ENCODE peak calls at places on chromosomes 12 and 14, in eight cellular contexts. A, Z, B, L, Y, R, G and T are unnamed samples.

GRCh38 chr14:26984318-26985177 is 386.7 kb upstream of the NOVA1 start:
- DNase-seq in Y (no peak), G (peak; percentile 15), R (no peak), L (peak; percentile 82), Z (peak; percentile 33), B (no peak), A (peak; percentile 80), T (peak; percentile 73)

GRCh38 chr12:109098671-109099070 is 1.3 kb downstream of the UNG start:
- DNase-seq in Z (no peak), G (no peak), Y (no peak), A (peak; percentile 25), R (no peak), L (peak; percentile 35), B (no peak), T (no peak)

GRCh38 chr14:23916446-23916845 is 37.1 kb upstream of the DHRS4 start:
- DNase-seq in G (no peak), L (no peak), Y (no peak), R (no peak), A (no peak), B (no peak), Z (no peak), T (no peak)

GRCh38 chr12:56081393-56082347 is 1.7 kb downstream of the ERBB3 start:
- DNase-seq in A (no peak), G (no peak), Y (no peak), R (no peak), L (no peak), B (no peak), Z (no peak), T (no peak)

GRCh38 chr12:468671-469389 is 9.1 kb downstream of the B4GALNT3 start:
- DNase-seq in A (no peak), R (no peak), Z (no peak), L (no peak), Y (no peak), G (no peak), B (no peak), T (no peak)

GRCh38 chr12:52010152-52010622 is 3.4 kb downstream of the TAMALIN start:
- DNase-seq in Z (no peak), L (peak; percentile 91), R (no peak), G (peak; percentile 56), Y (peak; percentile 88), A (peak; percentile 81), B (no peak), T (peak; percentile 88)

GRCh38 chr12:115871714-115872113 is 405.8 kb downstream of the MED13L start:
- DNase-seq in A (peak; percentile 24), Y (no peak), Z (peak; percentile 25), B (no peak), R (no peak), G (no peak), L (peak; percentile 44), T (peak; percentile 5)

GRCh38 chr12:58727526-58727925 is 192.8 kb downstream of the LRIG3 start:
- DNase-seq in B (no peak), Z (no peak), G (no peak), L (peak; percentile 53), R (no peak), Y (no peak), A (peak; percentile 36), T (no peak)

GRCh38 chr14:75631453-75631831 is 29.2 kb downstream of the ERG28 start:
- DNase-seq in A (no peak), R (no peak), Y (no peak), B (no peak), G (no peak), Z (no peak), L (peak; percentile 36), T (no peak)

GRCh38 chr12:65532744-65533143 is 254.3 kb downstream of the MSRB3 start:
- DNase-seq in B (peak; percentile 86), L (peak; percentile 47), Z (no peak), G (no peak), Y (no peak), A (peak; percentile 93), R (no peak), T (peak; percentile 94)

GRCh38 chr12:20444595-20445170 is 76.3 kb downstream of the PDE3A start:
- DNase-seq in L (no peak), R (no peak), Z (no peak), G (no peak), Y (no peak), B (no peak), A (no peak), T (no peak)

GRCh38 chr12:17344649-17345048 is 738.7 kb upstream of the LMO3 start:
- DNase-seq in R (no peak), Z (no peak), L (no peak), B (no peak), A (no peak), G (no peak), Y (no peak), T (no peak)

GRCh38 chr14:100092832-100093231 is 27.6 kb downstream of the EVL start:
- DNase-seq in L (no peak), Z (no peak), G (no peak), Y (no peak), A (no peak), R (no peak), B (no peak), T (no peak)

GRCh38 chr12:125492354-125493270 is 427.4 kb downstream of the AACS start:
- DNase-seq in Y (no peak), A (no peak), Z (no peak), G (no peak), R (no peak), L (no peak), B (no peak), T (no peak)

GRCh38 chr14:74469548-74470518 is 23.3 kb downstream of the NPC2 start:
- DNase-seq in Z (no peak), G (no peak), A (no peak), Y (no peak), L (no peak), R (no peak), B (no peak), T (no peak)

GRCh38 chr12:124675881-124676688 is 108.7 kb upstream of the NCOR2 start:
- DNase-seq in L (peak; percentile 73), A (peak; percentile 59), R (no peak), B (no peak), G (no peak), Z (no peak), Y (no peak), T (no peak)

GRCh38 chr14:94819531-94819930 is 49.6 kb upstream of the GSC start:
- DNase-seq in R (no peak), Z (no peak), G (no peak), L (no peak), A (no peak), B (no peak), Y (no peak), T (no peak)

GRCh38 chr14:94821705-94822104 is 51.8 kb upstream of the GSC start:
- DNase-seq in Z (no peak), Y (no peak), R (no peak), B (no peak), G (no peak), A (no peak), L (no peak), T (no peak)

DNA sequence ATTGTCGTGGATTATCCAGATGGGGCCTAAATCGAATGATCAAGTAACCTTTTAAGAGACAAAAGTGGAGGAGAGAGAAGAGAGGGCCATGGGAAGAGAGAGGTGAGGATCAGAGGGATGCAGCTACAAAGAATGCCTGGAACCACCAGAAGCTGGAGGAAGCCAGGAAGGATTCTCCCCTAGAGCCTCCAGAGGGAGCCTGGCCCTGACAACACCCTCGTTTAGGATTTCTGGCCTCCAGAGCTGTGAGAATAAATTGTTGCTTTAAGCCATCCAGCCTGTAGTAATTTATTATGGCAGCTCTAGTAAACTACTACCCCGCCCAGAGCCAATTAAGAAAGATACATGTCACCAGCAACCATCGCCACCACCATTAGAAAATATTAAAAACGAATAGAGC is 46.2 kb upstream of the GSC start:
- DNase-seq in L (no peak), G (no peak), B (no peak), Z (no peak), Y (no peak), R (no peak), A (no peak), T (no peak)
- TF ChIP-seq CTCF in L (no peak), G (no peak), B (no peak), Z (no peak), Y (no peak), R (no peak), A (no peak), T (no peak)

GRCh38 chr14:61281911-61282310 is 773 bp upstream of the TMEM30B start:
- DNase-seq in B (no peak), Z (no peak), L (peak; percentile 29), R (no peak), A (no peak), G (peak; percentile 30), Y (no peak), T (no peak)
- H3K4me3 ChIP-seq in B (no peak overlapping the region), Z (no peak overlapping the region), L (no peak overlapping the region), R (peak overlapping the region; percentile 68), A (no peak overlapping the region), G (peak overlapping the region; percentile 73), Y (no peak overlapping the region), T (no peak overlapping the region)

DNA sequence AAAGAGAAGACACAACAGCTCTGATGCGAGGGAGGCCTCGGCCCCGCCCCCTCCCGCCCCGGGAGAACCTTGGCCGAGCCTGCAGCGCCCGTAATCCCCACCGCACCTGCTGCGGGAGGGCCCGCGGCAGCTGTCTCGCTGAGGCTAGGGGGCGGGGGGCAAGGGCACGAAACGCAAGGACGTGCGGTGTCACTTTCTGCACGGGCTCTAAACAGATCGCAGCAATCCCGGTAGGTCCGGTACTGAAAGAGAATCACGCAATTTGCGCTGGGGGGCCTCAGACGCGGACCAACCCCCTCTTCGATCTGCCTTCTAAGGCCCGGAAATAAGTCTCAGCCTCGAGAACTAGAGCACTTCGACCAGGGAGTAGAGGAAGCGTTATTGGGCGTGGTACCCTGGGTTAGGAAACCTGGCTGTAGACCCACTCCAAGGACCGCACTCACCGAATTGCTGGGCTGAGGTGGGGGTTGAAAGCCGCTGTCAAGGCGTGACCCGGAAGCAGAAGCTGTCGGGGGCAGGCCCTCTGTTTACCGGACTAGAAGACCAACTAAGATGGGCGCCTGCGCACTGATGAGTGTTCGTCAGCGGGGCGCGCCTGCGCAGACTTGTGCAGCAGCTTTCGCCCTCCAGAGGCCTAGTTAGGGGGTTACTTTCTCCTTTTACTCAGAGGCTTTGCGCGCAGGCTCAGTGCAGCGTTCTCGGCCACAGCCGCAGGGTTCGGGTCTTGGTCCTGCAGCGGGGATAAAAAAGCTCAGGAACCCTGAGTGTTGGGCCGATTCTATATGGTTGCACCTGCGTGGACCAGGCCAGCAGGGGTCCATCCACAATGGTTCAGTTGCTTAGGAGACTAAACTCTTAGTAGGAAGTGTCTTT is at the start of gene ASB8:
- DNase-seq in G (peak; percentile 100), R (peak; percentile 99), Z (peak; percentile 99), A (peak; percentile 99), B (peak; percentile 91), Y (peak; percentile 99), L (peak; percentile 99), T (peak; percentile 98)
- TF ChIP-seq CTCF in G (peak; percentile 59), R (no peak), Z (peak; percentile 42), A (peak; percentile 47), B (peak; percentile 45), Y (peak; percentile 76), L (peak; percentile 45), T (peak; percentile 51)

GRCh38 chr14:20092050-20092449 is 18.5 kb upstream of the OR4K17 start:
- DNase-seq in G (no peak), B (no peak), L (no peak), Y (no peak), A (no peak), Z (no peak), R (no peak), T (no peak)

DNA sequence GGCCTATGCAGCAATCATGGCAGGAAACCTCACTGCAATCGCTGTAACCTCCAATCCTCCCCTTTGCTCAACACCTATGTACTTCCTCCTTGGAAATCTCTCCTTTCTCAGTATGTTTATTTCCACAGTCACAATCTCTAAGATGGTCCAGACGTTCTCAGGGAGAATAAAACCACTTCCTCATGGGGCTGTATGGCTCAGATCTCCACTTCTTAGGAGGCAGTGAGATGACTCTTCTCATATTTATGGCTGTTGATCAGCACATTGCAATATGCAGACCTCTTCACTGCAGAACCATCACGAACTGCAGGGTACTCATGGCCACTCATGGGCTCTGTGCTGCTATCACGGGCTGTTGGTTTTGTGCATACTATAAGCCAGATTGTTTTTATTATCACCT is 17.1 kb upstream of the OR4K17 start:
- DNase-seq in Z (no peak), A (no peak), L (no peak), R (no peak), Y (no peak), B (no peak), G (no peak), T (no peak)
- H3K4me3 ChIP-seq in Z (no peak overlapping the region), A (no peak overlapping the region), L (no peak overlapping the region), R (no peak overlapping the region), Y (no peak overlapping the region), B (no peak overlapping the region), G (no peak overlapping the region), T (no peak overlapping the region)